ENCODE peak calls at places on chromosomes 2 and 18, in five cellular contexts. K, T, G, N and F are unnamed samples.

GRCh38 chr2:86552889-86553288 is 10.4 kb downstream of the CHMP3 start:
- DNase-seq in N (no peak), K (peak; percentile 54), T (no peak), G (no peak), F (no peak)

GRCh38 chr2:64192570-64193192 is 48.5 kb upstream of the PELI1 start:
- DNase-seq in T (no peak), K (no peak), G (no peak), N (no peak), F (no peak)

GRCh38 chr2:202608142-202608852 is 26.5 kb upstream of the FAM117B start:
- DNase-seq in G (no peak), N (no peak), T (no peak), K (no peak), F (no peak)

GRCh38 chr2:233838726-233839446 is 15.4 kb downstream of the HJURP start:
- DNase-seq in K (peak; percentile 4), T (peak; percentile 20), N (peak; percentile 7), G (no peak), F (no peak)

GRCh38 chr2:42636956-42637355 is 68.5 kb downstream of the MTA3 start:
- DNase-seq in G (no peak), K (no peak), T (no peak), N (no peak), F (no peak)

GRCh38 chr2:12587729-12588522 is 128.8 kb upstream of the TRIB2 start:
- DNase-seq in G (no peak), N (no peak), K (peak; percentile 49), T (no peak), F (peak; percentile 5)

GRCh38 chr18:54883816-54884604 is 55.7 kb downstream of the RAB27B start:
- DNase-seq in T (no peak), G (no peak), K (no peak), N (no peak), F (no peak)

GRCh38 chr2:174699993-174700766 is 64.1 kb downstream of the CHRNA1 start:
- DNase-seq in N (no peak), G (no peak), K (no peak), T (no peak), F (no peak)

GRCh38 chr2:187982668-187983067 is 309.0 kb upstream of the GULP1 start:
- DNase-seq in G (no peak), N (no peak), K (no peak), T (no peak), F (no peak)

GRCh38 chr2:167380555-167380954 is 492.3 kb downstream of the XIRP2 start:
- DNase-seq in N (no peak), G (no peak), T (no peak), K (no peak), F (no peak)

GRCh38 chr2:234483568-234484251 is 13.2 kb downstream of the ARL4C start:
- DNase-seq in G (no peak), K (peak; percentile 81), N (no peak), T (no peak), F (peak; percentile 64)

GRCh38 chr2:134773372-134774073 is 54.7 kb upstream of the TMEM163 start:
- DNase-seq in G (no peak), T (no peak), N (no peak), K (no peak), F (no peak)

GRCh38 chr2:135103843-135104242 is 51.8 kb downstream of the RAB3GAP1 start:
- DNase-seq in N (no peak), G (no peak), K (no peak), T (no peak), F (no peak)

GRCh38 chr2:73343992-73344391 is 41.6 kb upstream of the ALMS1 start:
- DNase-seq in N (no peak), T (no peak), G (no peak), K (no peak), F (no peak)

GRCh38 chr2:112483047-112483473 is 1.1 kb downstream of the TTL start:
- DNase-seq in G (no peak), N (peak; percentile 25), T (no peak), K (no peak), F (peak; percentile 16)

GRCh38 chr2:134667081-134667480 is 51.7 kb downstream of the TMEM163 start:
- DNase-seq in K (no peak), G (no peak), N (no peak), T (no peak), F (no peak)

GRCh38 chr2:15673919-15674636 is 82.4 kb downstream of the DDX1 start:
- DNase-seq in K (no peak), G (no peak), N (no peak), T (peak; percentile 43), F (peak; percentile 6)

GRCh38 chr2:179049203-179049545 is 763 bp downstream of the CCDC141 start:
- DNase-seq in N (no peak), K (no peak), T (no peak), G (no peak), F (no peak)

GRCh38 chr2:100017633-100018032 is 124.8 kb downstream of the AFF3 start:
- DNase-seq in G (no peak), T (no peak), N (no peak), K (no peak), F (no peak)

GRCh38 chr2:49255325-49256023 is 101.2 kb upstream of the FSHR start:
- DNase-seq in G (no peak), T (no peak), K (no peak), N (no peak), F (no peak)

GRCh38 chr2:33602216-33602830 is 3.2 kb upstream of the FAM98A start:
- DNase-seq in N (no peak), G (no peak), T (no peak), K (no peak), F (no peak)

GRCh38 chr2:168517801-168518200 is 61.7 kb downstream of the CERS6 start:
- DNase-seq in T (no peak), K (no peak), N (no peak), G (no peak), F (no peak)

GRCh38 chr2:11175293-11175795 is 20.1 kb downstream of the SLC66A3 start:
- DNase-seq in G (no peak), N (no peak), K (no peak), T (no peak), F (no peak)

GRCh38 chr2:147424766-147425165 is 420.1 kb upstream of the ACVR2A start:
- DNase-seq in K (no peak), G (no peak), N (no peak), T (no peak), F (no peak)

GRCh38 chr2:3449106-3449505 is 69.6 kb downstream of the TRAPPC12 start:
- DNase-seq in T (no peak), K (no peak), G (no peak), N (no peak), F (no peak)

GRCh38 chr2:15931514-15931870 is 8.9 kb upstream of the MYCN start:
- DNase-seq in N (no peak), T (no peak), K (no peak), G (no peak), F (no peak)

GRCh38 chr18:13254971-13255927 is 36.7 kb downstream of the LDLRAD4 start:
- DNase-seq in N (no peak), G (no peak), K (peak; percentile 33), T (peak; percentile 43), F (no peak)

GRCh38 chr2:235543126-235543750 is 49.4 kb downstream of the AGAP1 start:
- DNase-seq in T (no peak), G (no peak), K (peak; percentile 46), N (no peak), F (peak; percentile 74)

GRCh38 chr18:8341481-8342230 is 267.6 kb upstream of the RAB12 start:
- DNase-seq in G (no peak), K (no peak), N (no peak), T (no peak), F (no peak)

GRCh38 chr2:172734711-172735645 is 667 bp upstream of the RAPGEF4 start:
- DNase-seq in N (no peak), K (no peak), T (no peak), G (no peak), F (no peak)
- H3K4me3 ChIP-seq in N (no peak overlapping the region), K (peak overlapping the region; percentile 31), T (peak overlapping the region; percentile 47), G (peak overlapping the region; percentile 58), F (no peak overlapping the region)

DNA sequence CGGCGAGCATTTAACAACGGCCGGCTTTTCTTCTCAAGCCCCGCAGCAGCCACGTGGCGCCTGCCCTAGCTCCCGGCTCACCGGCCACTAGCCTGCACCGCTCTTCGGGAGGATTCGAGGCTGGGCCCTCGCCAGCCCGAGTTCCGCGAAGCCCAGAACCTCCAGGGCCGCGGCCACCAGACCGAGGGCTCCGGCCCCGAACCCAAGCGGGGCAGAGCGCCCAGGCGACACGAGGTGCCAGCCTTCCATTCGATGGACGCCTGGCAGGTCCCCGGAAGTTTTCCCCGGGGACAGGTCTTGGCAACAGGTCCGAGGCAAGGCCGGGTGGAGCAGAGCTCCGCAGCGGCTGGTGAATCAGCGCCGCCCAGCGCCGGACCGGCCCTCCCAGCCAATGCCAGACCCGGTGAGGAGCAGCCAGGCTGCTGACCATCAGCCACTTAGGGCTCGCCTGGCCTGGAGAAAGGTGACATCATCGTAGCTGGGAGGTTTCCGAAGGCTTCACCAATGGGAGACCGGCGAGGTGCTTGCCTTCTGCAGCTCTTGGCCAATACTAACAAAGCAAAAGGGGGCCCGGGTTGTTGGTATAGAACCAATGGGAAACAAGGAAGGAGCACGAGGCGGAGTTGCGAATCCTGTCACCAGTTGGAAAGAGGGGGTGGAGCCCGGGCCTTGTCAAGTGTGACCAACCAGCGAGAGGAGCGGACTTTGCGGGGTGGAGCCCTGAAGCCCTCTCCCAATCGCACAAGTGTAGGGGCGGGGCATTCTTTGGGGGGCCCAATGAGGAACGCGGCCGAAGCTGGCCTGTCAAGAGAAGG is 467 bp upstream of the MXD1 start:
- DNase-seq in T (peak; percentile 100), K (peak; percentile 100), G (peak; percentile 100), N (peak; percentile 100), F (peak; percentile 100)
- TF ChIP-seq CTCF in T (no peak), K (peak; percentile 18), G (no peak), N (no peak), F (peak; percentile 18)

DNA sequence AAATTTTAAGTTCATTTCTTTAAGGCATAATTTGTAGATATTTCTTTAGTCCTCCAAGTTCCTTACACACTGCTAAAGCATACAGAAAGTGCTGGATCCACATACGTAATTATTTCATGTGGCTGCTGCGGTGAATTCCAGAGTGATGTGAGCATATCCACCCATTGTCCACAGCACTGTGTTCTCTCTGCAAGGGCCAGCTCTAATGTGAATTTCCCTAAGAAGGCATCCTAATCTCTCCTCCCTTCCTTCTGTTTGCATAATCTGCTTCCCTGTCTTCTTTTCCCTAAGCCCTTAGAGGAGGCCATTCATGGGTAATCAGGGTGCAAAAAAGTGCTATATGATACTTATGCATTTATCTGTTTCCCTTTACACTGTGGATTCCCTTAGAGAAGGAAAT is 57.2 kb downstream of the COBLL1 start:
- DNase-seq in N (no peak), T (no peak), K (no peak), G (no peak), F (no peak)
- H3K4me1 ChIP-seq in N (peaks cover 8% of the 10 kb centered on the region), T (peaks cover 100% of the 10 kb centered on the region), K (no peaks in the 10 kb centered on the region), G (no peaks in the 10 kb centered on the region), F (peaks cover 7% of the 10 kb centered on the region)

GRCh38 chr2:128422571-128422970 is 103.9 kb upstream of the HS6ST1 start:
- DNase-seq in K (peak; percentile 11), T (peak; percentile 80), G (no peak), N (peak; percentile 8), F (no peak)
- H3K4me3 ChIP-seq in K (no peak overlapping the region), T (no peak overlapping the region), G (no peak overlapping the region), N (no peak overlapping the region), F (no peak overlapping the region)